ENCODE peak calls at places on chromosome 13, in ten cellular contexts. One of them, this sample, is unnamed.

GRCh38 chr13:92187378-92187989 is 789.1 kb downstream of the GPC5 start:
- DNase-seq in aorta: no peak
- DNase-seq in WTC11: peak
- DNase-seq in HFFc6: peak
- DNase-seq in hippocampal formation: no peak
- DNase-seq in dorsolateral prefrontal cortex: no peak
- DNase-seq in effector memory CD8-positive, alpha-beta T cell: peak
- DNase-seq in activated CD8-positive, alpha-beta memory T cell treated with anti-CD3 and anti-CD28 coated beads for 1 hour: no peak
- DNase-seq in stimulated activated CD4-positive, alpha-beta T cell treated with anti-CD3 and anti-CD28 coated beads, Interleukin-4, amount 100 ng/mL, for 4 hours: no peak
- DNase-seq in T-helper 2 cell: no peak
- DNase-seq in this sample: no peak

GRCh38 chr13:52827839-52828238 is 20.6 kb downstream of the PCDH8 start:
- DNase-seq in aorta: no peak
- DNase-seq in WTC11: no peak
- DNase-seq in HFFc6: no peak
- DNase-seq in hippocampal formation: no peak
- DNase-seq in dorsolateral prefrontal cortex: no peak
- DNase-seq in effector memory CD8-positive, alpha-beta T cell: no peak
- DNase-seq in activated CD8-positive, alpha-beta memory T cell treated with anti-CD3 and anti-CD28 coated beads for 1 hour: no peak
- DNase-seq in stimulated activated CD4-positive, alpha-beta T cell treated with anti-CD3 and anti-CD28 coated beads, Interleukin-4, amount 100 ng/mL, for 4 hours: no peak
- DNase-seq in T-helper 2 cell: no peak
- DNase-seq in this sample: no peak

GRCh38 chr13:48962281-48962680 is 13.4 kb upstream of the FNDC3A start:
- DNase-seq in aorta: no peak
- DNase-seq in WTC11: no peak
- DNase-seq in HFFc6: no peak
- DNase-seq in hippocampal formation: no peak
- DNase-seq in dorsolateral prefrontal cortex: no peak
- DNase-seq in effector memory CD8-positive, alpha-beta T cell: no peak
- DNase-seq in activated CD8-positive, alpha-beta memory T cell treated with anti-CD3 and anti-CD28 coated beads for 1 hour: no peak
- DNase-seq in stimulated activated CD4-positive, alpha-beta T cell treated with anti-CD3 and anti-CD28 coated beads, Interleukin-4, amount 100 ng/mL, for 4 hours: no peak
- DNase-seq in T-helper 2 cell: no peak
- DNase-seq in this sample: no peak

GRCh38 chr13:45500492-45501174 is 35.9 kb downstream of the COG3 start:
- DNase-seq in aorta: no peak
- DNase-seq in WTC11: no peak
- DNase-seq in HFFc6: peak
- DNase-seq in hippocampal formation: no peak
- DNase-seq in dorsolateral prefrontal cortex: no peak
- DNase-seq in effector memory CD8-positive, alpha-beta T cell: no peak
- DNase-seq in activated CD8-positive, alpha-beta memory T cell treated with anti-CD3 and anti-CD28 coated beads for 1 hour: no peak
- DNase-seq in stimulated activated CD4-positive, alpha-beta T cell treated with anti-CD3 and anti-CD28 coated beads, Interleukin-4, amount 100 ng/mL, for 4 hours: no peak
- DNase-seq in T-helper 2 cell: no peak
- DNase-seq in this sample: no peak

GRCh38 chr13:23963947-23964346 is 66.6 kb upstream of the C1QTNF9B start:
- DNase-seq in aorta: no peak
- DNase-seq in WTC11: no peak
- DNase-seq in HFFc6: no peak
- DNase-seq in hippocampal formation: no peak
- DNase-seq in dorsolateral prefrontal cortex: no peak
- DNase-seq in effector memory CD8-positive, alpha-beta T cell: no peak
- DNase-seq in activated CD8-positive, alpha-beta memory T cell treated with anti-CD3 and anti-CD28 coated beads for 1 hour: no peak
- DNase-seq in stimulated activated CD4-positive, alpha-beta T cell treated with anti-CD3 and anti-CD28 coated beads, Interleukin-4, amount 100 ng/mL, for 4 hours: no peak
- DNase-seq in T-helper 2 cell: no peak
- DNase-seq in this sample: no peak

GRCh38 chr13:30355405-30355741 is 48.0 kb upstream of the KATNAL1 start:
- DNase-seq in aorta: no peak
- DNase-seq in WTC11: peak
- DNase-seq in HFFc6: no peak
- DNase-seq in hippocampal formation: no peak
- DNase-seq in dorsolateral prefrontal cortex: no peak
- DNase-seq in effector memory CD8-positive, alpha-beta T cell: no peak
- DNase-seq in activated CD8-positive, alpha-beta memory T cell treated with anti-CD3 and anti-CD28 coated beads for 1 hour: no peak
- DNase-seq in stimulated activated CD4-positive, alpha-beta T cell treated with anti-CD3 and anti-CD28 coated beads, Interleukin-4, amount 100 ng/mL, for 4 hours: peak
- DNase-seq in T-helper 2 cell: no peak
- DNase-seq in this sample: peak

GRCh38 chr13:38763446-38764381 is 76.8 kb downstream of the FREM2 start:
- DNase-seq in aorta: no peak
- DNase-seq in WTC11: peak
- DNase-seq in HFFc6: peak
- DNase-seq in hippocampal formation: peak
- DNase-seq in dorsolateral prefrontal cortex: peak
- DNase-seq in effector memory CD8-positive, alpha-beta T cell: no peak
- DNase-seq in activated CD8-positive, alpha-beta memory T cell treated with anti-CD3 and anti-CD28 coated beads for 1 hour: no peak
- DNase-seq in stimulated activated CD4-positive, alpha-beta T cell treated with anti-CD3 and anti-CD28 coated beads, Interleukin-4, amount 100 ng/mL, for 4 hours: no peak
- DNase-seq in T-helper 2 cell: no peak
- DNase-seq in this sample: no peak

GRCh38 chr13:99040536-99041141 is 62.8 kb upstream of the DOCK9 start:
- DNase-seq in aorta: no peak
- DNase-seq in WTC11: no peak
- DNase-seq in HFFc6: no peak
- DNase-seq in hippocampal formation: no peak
- DNase-seq in dorsolateral prefrontal cortex: no peak
- DNase-seq in effector memory CD8-positive, alpha-beta T cell: no peak
- DNase-seq in activated CD8-positive, alpha-beta memory T cell treated with anti-CD3 and anti-CD28 coated beads for 1 hour: no peak
- DNase-seq in stimulated activated CD4-positive, alpha-beta T cell treated with anti-CD3 and anti-CD28 coated beads, Interleukin-4, amount 100 ng/mL, for 4 hours: no peak
- DNase-seq in T-helper 2 cell: no peak
- DNase-seq in this sample: no peak

GRCh38 chr13:102830646-102831045 is 15.2 kb upstream of the ERCC5 start:
- DNase-seq in aorta: no peak
- DNase-seq in WTC11: no peak
- DNase-seq in HFFc6: no peak
- DNase-seq in hippocampal formation: no peak
- DNase-seq in dorsolateral prefrontal cortex: no peak
- DNase-seq in effector memory CD8-positive, alpha-beta T cell: no peak
- DNase-seq in activated CD8-positive, alpha-beta memory T cell treated with anti-CD3 and anti-CD28 coated beads for 1 hour: no peak
- DNase-seq in stimulated activated CD4-positive, alpha-beta T cell treated with anti-CD3 and anti-CD28 coated beads, Interleukin-4, amount 100 ng/mL, for 4 hours: no peak
- DNase-seq in T-helper 2 cell: no peak
- DNase-seq in this sample: no peak

GRCh38 chr13:78045916-78046315 is 127.3 kb upstream of the EDNRB start:
- DNase-seq in aorta: no peak
- DNase-seq in WTC11: no peak
- DNase-seq in HFFc6: no peak
- DNase-seq in hippocampal formation: no peak
- DNase-seq in dorsolateral prefrontal cortex: no peak
- DNase-seq in effector memory CD8-positive, alpha-beta T cell: no peak
- DNase-seq in activated CD8-positive, alpha-beta memory T cell treated with anti-CD3 and anti-CD28 coated beads for 1 hour: no peak
- DNase-seq in stimulated activated CD4-positive, alpha-beta T cell treated with anti-CD3 and anti-CD28 coated beads, Interleukin-4, amount 100 ng/mL, for 4 hours: no peak
- DNase-seq in T-helper 2 cell: no peak
- DNase-seq in this sample: no peak

GRCh38 chr13:46295531-46296464 is 84.1 kb downstream of the LRRC63 start:
- DNase-seq in aorta: peak
- DNase-seq in WTC11: no peak
- DNase-seq in HFFc6: peak
- DNase-seq in hippocampal formation: peak
- DNase-seq in dorsolateral prefrontal cortex: peak
- DNase-seq in effector memory CD8-positive, alpha-beta T cell: peak
- DNase-seq in activated CD8-positive, alpha-beta memory T cell treated with anti-CD3 and anti-CD28 coated beads for 1 hour: peak
- DNase-seq in stimulated activated CD4-positive, alpha-beta T cell treated with anti-CD3 and anti-CD28 coated beads, Interleukin-4, amount 100 ng/mL, for 4 hours: peak
- DNase-seq in T-helper 2 cell: no peak
- DNase-seq in this sample: peak

GRCh38 chr13:65787087-65787486 is 1443.0 kb downstream of the PCDH9 start:
- DNase-seq in aorta: no peak
- DNase-seq in WTC11: no peak
- DNase-seq in HFFc6: no peak
- DNase-seq in hippocampal formation: no peak
- DNase-seq in dorsolateral prefrontal cortex: no peak
- DNase-seq in effector memory CD8-positive, alpha-beta T cell: no peak
- DNase-seq in activated CD8-positive, alpha-beta memory T cell treated with anti-CD3 and anti-CD28 coated beads for 1 hour: no peak
- DNase-seq in stimulated activated CD4-positive, alpha-beta T cell treated with anti-CD3 and anti-CD28 coated beads, Interleukin-4, amount 100 ng/mL, for 4 hours: no peak
- DNase-seq in T-helper 2 cell: no peak
- DNase-seq in this sample: no peak

GRCh38 chr13:31944262-31945160 is 87.1 kb upstream of the FRY start:
- DNase-seq in aorta: no peak
- DNase-seq in WTC11: no peak
- DNase-seq in HFFc6: no peak
- DNase-seq in hippocampal formation: no peak
- DNase-seq in dorsolateral prefrontal cortex: no peak
- DNase-seq in effector memory CD8-positive, alpha-beta T cell: no peak
- DNase-seq in activated CD8-positive, alpha-beta memory T cell treated with anti-CD3 and anti-CD28 coated beads for 1 hour: no peak
- DNase-seq in stimulated activated CD4-positive, alpha-beta T cell treated with anti-CD3 and anti-CD28 coated beads, Interleukin-4, amount 100 ng/mL, for 4 hours: no peak
- DNase-seq in T-helper 2 cell: no peak
- DNase-seq in this sample: no peak

GRCh38 chr13:20826301-20826700 is 52.5 kb upstream of the EEF1AKMT1 start:
- DNase-seq in aorta: no peak
- DNase-seq in WTC11: no peak
- DNase-seq in HFFc6: no peak
- DNase-seq in hippocampal formation: no peak
- DNase-seq in dorsolateral prefrontal cortex: no peak
- DNase-seq in effector memory CD8-positive, alpha-beta T cell: no peak
- DNase-seq in activated CD8-positive, alpha-beta memory T cell treated with anti-CD3 and anti-CD28 coated beads for 1 hour: no peak
- DNase-seq in stimulated activated CD4-positive, alpha-beta T cell treated with anti-CD3 and anti-CD28 coated beads, Interleukin-4, amount 100 ng/mL, for 4 hours: no peak
- DNase-seq in T-helper 2 cell: no peak
- DNase-seq in this sample: no peak